ENCODE peak calls at places on chromosomes 6 and 20, in four cellular contexts. N is choroid plexus epithelial cell, P is astrocyte of the spinal cord, V is psoas muscle. Y is an unnamed sample.

GRCh38 chr6:166333172-166333995 is 9.0 kb downstream of the SFT2D1 start:
- DNase-seq in N (no peak), P (no peak), V (no peak), Y (no peak)

GRCh38 chr20:2991532-2991931 is 51.9 kb upstream of the GNRH2 start:
- DNase-seq in N (no peak), P (no peak), V (no peak), Y (no peak)

GRCh38 chr6:13488015-13488895 is 855 bp upstream of the GFOD1 start:
- DNase-seq in N (peak; percentile 67), P (no peak), V (peak; percentile 78), Y (peak; percentile 78)

GRCh38 chr20:58792426-58792825 is 58.3 kb downstream of the GNAS-AS1 start:
- DNase-seq in N (no peak), P (no peak), V (no peak), Y (no peak)

GRCh38 chr6:37170273-37171140 is 555 bp downstream of the PIM1 start:
- DNase-seq in N (peak; percentile 60), P (no peak), V (peak; percentile 83), Y (peak; percentile 89)

GRCh38 chr20:58691773-58692578 is 624 bp upstream of the NPEPL1 start:
- DNase-seq in N (peak; percentile 39), P (no peak), V (peak; percentile 83), Y (peak; percentile 81)

GRCh38 chr6:33108307-33108706 is 32.5 kb downstream of the HLA-DPB1 start:
- DNase-seq in N (no peak), P (no peak), V (no peak), Y (no peak)

GRCh38 chr6:37137881-37138568 is 31.9 kb upstream of the PIM1 start:
- DNase-seq in N (peak; percentile 89), P (peak; percentile 94), V (no peak), Y (no peak)

GRCh38 chr6:149387787-149388512 is 12.1 kb upstream of the SUMO4 start:
- DNase-seq in N (no peak), P (no peak), V (no peak), Y (no peak)

GRCh38 chr20:3680701-3681351 is 984 bp downstream of the ADAM33 start:
- DNase-seq in N (peak; percentile 21), P (no peak), V (no peak), Y (no peak)

GRCh38 chr6:15442467-15442866 is 196.6 kb downstream of the JARID2 start:
- DNase-seq in N (no peak), P (no peak), V (no peak), Y (no peak)

GRCh38 chr6:161618816-161619454 is 345.1 kb upstream of the AGPAT4 start:
- DNase-seq in N (peak; percentile 63), P (peak; percentile 71), V (no peak), Y (no peak)

GRCh38 chr20:11012975-11013374 is 339.2 kb upstream of the JAG1 start:
- DNase-seq in N (peak; percentile 38), P (peak; percentile 18), V (no peak), Y (no peak)

GRCh38 chr6:5998741-5999687 is 7.7 kb downstream of the NRN1 start:
- DNase-seq in N (no peak), P (peak; percentile 40), V (peak; percentile 63), Y (no peak)

GRCh38 chr20:21129861-21130260 is 4.0 kb downstream of the KIZ start:
- DNase-seq in N (no peak), P (no peak), V (no peak), Y (no peak)

GRCh38 chr20:21124190-21124589 is 1.7 kb upstream of the KIZ start:
- DNase-seq in N (no peak), P (no peak), V (no peak), Y (no peak)

GRCh38 chr20:21127201-21127981 is 1.5 kb downstream of the KIZ start:
- DNase-seq in N (no peak), P (no peak), V (no peak), Y (no peak)

GRCh38 chr20:21125849-21126840 is at the start of gene KIZ:
- DNase-seq in N (peak; percentile 98), P (peak; percentile 96), V (peak; percentile 99), Y (peak; percentile 96)

GRCh38 chr20:21125072-21125848 is 622 bp upstream of the KIZ start:
- DNase-seq in N (peak; percentile 45), P (no peak), V (peak; percentile 62), Y (no peak)
- TF ChIP-seq CTCF in N (peak; percentile 24), P (no peak), V (peak; percentile 16), Y (no peak)

GRCh38 chr6:89351632-89352328 is 742 bp downstream of the UBE2J1 start:
- DNase-seq in N (peak; percentile 20), P (peak; percentile 41), V (no peak), Y (no peak)

GRCh38 chr6:89352329-89353117 is at the start of gene UBE2J1:
- DNase-seq in N (peak; percentile 95), P (peak; percentile 96), V (peak; percentile 97), Y (peak; percentile 97)

GRCh38 chr6:89347825-89348224 is 4.7 kb downstream of the UBE2J1 start:
- DNase-seq in N (peak; percentile 72), P (peak; percentile 44), V (no peak), Y (no peak)

GRCh38 chr6:89348372-89348771 is 4.2 kb downstream of the UBE2J1 start:
- DNase-seq in N (peak; percentile 38), P (peak; percentile 17), V (no peak), Y (no peak)

DNA sequence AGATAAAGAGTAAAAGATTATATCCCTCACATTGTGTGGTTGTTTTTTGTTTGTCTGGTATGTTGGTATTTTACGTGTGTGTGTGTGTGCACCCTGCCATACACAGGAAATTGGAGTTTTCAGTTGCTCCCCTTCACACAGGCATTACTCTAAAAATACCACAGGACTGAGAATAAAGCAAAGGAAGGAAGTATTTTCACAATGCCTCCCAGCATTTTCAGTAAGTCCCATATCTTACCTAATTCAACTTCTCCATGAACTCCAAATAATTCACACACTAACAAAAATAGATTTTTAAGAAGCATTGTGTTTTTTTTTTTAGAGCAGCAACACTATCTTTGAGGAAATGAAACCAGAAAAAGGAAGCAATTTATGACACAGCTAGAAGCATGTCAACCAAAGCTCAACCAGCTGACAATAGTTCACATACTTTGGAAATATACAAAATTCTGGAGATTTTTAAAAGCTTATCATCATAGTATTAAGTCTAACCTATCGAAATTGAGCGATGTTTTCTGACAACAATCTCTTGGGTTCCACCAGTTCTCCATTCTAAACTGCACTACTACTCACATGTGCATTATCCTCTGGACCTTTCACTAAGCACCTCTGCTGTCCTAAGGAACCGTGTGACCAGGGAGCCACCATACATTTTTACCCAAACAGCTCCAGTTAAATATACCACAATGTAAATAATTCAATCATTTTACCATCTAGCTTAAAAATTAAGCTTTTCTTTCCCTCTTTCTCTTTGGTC is 2.1 kb downstream of the UBE2J1 start:
- DNase-seq in N (peak; percentile 50), P (peak; percentile 17), V (no peak), Y (no peak)
- H3K4me3 ChIP-seq in N (peak overlapping the region; percentile 32), P (no peak overlapping the region), V (peak overlapping the region; percentile 92), Y (peak overlapping the region; percentile 86)

GRCh38 chr6:73309784-73310502 is 44.1 kb downstream of the DPPA5 start:
- DNase-seq in N (peak; percentile 53), P (peak; percentile 66), V (peak; percentile 53), Y (no peak)
- TF ChIP-seq CTCF in N (peak; percentile 73), P (peak; percentile 77), V (no peak), Y (peak; percentile 42)

DNA sequence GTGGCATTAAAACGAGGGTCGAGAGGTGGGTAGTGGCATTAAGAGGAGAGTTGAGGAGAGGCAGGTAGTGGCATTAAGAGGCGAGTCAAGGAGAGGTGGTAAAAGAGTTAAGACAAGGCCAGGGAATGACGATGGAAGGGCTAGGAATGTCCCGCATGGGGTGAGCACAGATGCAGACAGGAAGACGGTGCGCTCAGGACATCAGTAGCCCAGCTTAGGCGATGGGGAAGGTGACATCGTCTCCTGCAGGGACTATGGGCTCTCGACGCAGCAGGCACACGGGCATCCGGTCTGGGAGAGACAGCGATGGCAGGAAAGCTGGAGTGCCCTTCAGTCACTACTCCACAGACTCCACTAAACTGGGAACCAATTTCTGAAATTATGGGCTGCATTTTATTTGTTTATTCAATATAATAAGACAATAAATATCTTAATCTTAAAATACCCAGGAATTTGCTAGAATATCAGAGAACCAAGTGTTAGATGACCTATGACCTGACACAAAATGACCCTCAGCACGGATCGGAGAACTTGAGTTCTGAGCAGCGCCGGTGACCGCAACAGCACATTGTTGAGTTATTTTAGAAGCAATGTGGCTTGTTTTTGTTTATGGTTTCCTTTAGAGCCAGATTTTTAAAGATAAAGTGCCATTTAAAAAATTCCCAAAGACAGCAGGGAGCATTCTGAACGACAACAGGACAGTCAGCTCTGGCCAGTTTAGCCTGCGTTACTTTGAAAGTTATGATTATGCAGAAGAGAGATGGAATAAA is 177.7 kb downstream of the SMOC2 start:
- DNase-seq in N (no peak), P (no peak), V (no peak), Y (no peak)
- H3K4me3 ChIP-seq in N (no peak overlapping the region), P (no peak overlapping the region), V (no peak overlapping the region), Y (no peak overlapping the region)

GRCh38 chr20:49810491-49811190 is 2.0 kb upstream of the SLC9A8 start:
- DNase-seq in N (no peak), P (no peak), V (no peak), Y (no peak)

GRCh38 chr20:49813305-49813974 is 812 bp downstream of the SLC9A8 start:
- DNase-seq in N (no peak), P (no peak), V (no peak), Y (no peak)

GRCh38 chr20:49811825-49812462 is 684 bp upstream of the SLC9A8 start:
- DNase-seq in N (no peak), P (peak; percentile 15), V (no peak), Y (no peak)

GRCh38 chr20:49814057-49814675 is 1.5 kb downstream of the SLC9A8 start:
- DNase-seq in N (no peak), P (no peak), V (no peak), Y (no peak)

DNA sequence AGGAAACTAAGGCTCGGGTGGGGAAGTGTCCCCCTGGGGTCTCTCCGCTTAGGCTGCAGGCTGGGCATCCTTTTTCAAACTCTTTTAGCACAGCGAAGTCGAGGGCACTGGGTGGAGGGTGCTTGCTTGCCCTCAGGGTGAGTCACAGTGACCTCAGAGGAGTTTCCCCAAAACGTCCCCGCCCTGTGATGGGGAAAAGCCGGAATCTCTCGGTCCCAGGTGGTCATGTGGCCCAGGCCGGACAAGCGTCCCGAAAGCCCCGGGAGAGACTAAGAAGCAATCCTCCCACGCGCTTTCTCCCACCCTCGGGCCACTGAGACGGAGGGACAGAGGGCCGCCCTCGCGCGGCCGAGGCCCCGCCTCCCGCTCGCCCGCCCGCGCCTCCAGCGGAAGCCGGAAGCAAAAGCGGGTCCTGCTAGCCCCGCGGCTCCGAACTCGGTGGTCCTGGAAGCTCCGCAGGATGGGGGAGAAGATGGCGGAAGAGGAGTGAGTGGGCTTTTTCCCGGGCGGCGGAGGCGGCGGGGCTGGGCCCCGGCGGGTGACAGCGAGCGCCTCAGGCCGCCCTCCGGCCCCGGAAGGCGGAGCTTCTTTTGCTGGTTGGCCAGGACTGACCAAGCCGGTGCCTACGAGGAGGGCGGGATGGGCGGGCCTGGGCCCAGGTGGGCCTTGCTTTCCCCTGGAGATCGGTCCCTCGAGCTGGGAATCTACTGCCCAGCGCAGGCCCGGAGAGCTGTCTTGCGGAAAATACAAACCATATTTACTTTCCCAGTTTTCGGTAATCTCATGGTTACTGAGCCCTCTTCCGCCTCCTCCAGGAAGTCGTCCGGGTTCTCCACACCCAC is at the start of gene SLC9A8:
- DNase-seq in N (peak; percentile 82), P (peak; percentile 86), V (peak; percentile 94), Y (peak; percentile 95)
- TF ChIP-seq CTCF in N (peak; percentile 45), P (peak; percentile 40), V (peak; percentile 45), Y (no peak)

Y was measured in coronary artery.